ENCODE peak calls at places on chromosomes 5 and 9, in six cellular contexts. B is T-helper 2 cell, W is GM03348, D is natural killer cell, N is choroid plexus epithelial cell, E is NCI-H187 treated with DMSO at 0.1 percent for 48 hours. G is an unnamed sample.

GRCh38 chr5:95841914-95842812 is 19.6 kb upstream of the GLRX start:
- DNase-seq in E (no peak), N (peak), D (no peak), W (peak), B (no peak), G (peak)

GRCh38 chr5:143557061-143557818 is 153.8 kb upstream of the NR3C1 start:
- DNase-seq in W (peak), D (no peak), E (no peak), N (peak), B (no peak), G (peak)

GRCh38 chr9:97985058-97985861 is 2.1 kb downstream of the ANP32B start:
- DNase-seq in D (no peak), N (peak), B (peak), W (no peak), E (no peak), G (peak)

GRCh38 chr5:156529902-156530301 is 202.9 kb downstream of the SGCD start:
- DNase-seq in B (no peak), E (no peak), W (peak), D (no peak), N (no peak), G (no peak)

GRCh38 chr9:17075758-17076485 is 58.9 kb upstream of the CNTLN start:
- DNase-seq in N (no peak), D (no peak), B (no peak), W (no peak), E (peak), G (no peak)

GRCh38 chr5:14628346-14628745 is 36.2 kb upstream of the OTULIN start:
- DNase-seq in B (no peak), E (no peak), W (peak), D (no peak), N (peak), G (peak)

GRCh38 chr5:13516195-13516594 is 428.3 kb downstream of the DNAH5 start:
- DNase-seq in W (no peak), E (no peak), B (no peak), N (no peak), D (no peak), G (no peak)

GRCh38 chr9:107176701-107177100 is 106.4 kb upstream of the RAD23B start:
- DNase-seq in B (no peak), E (no peak), W (peak), N (no peak), D (no peak), G (peak)

GRCh38 chr5:180688326-180689070 is 39.1 kb upstream of the FLT4 start:
- DNase-seq in D (no peak), N (no peak), W (no peak), E (no peak), B (no peak), G (no peak)

GRCh38 chr5:98927988-98928801 is 612 bp downstream of the CHD1 start:
- DNase-seq in D (no peak), N (peak), E (no peak), B (no peak), W (peak), G (peak)

GRCh38 chr5:39447968-39448367 is 23.2 kb upstream of the DAB2 start:
- DNase-seq in E (no peak), B (no peak), W (no peak), N (no peak), D (no peak), G (peak)

GRCh38 chr5:3417376-3417943 is 178.2 kb upstream of the IRX1 start:
- DNase-seq in N (no peak), W (no peak), E (no peak), B (no peak), D (no peak), G (no peak)

GRCh38 chr9:106829666-106830408 is 33.1 kb upstream of the ZNF462 start:
- DNase-seq in D (no peak), W (no peak), E (no peak), N (no peak), B (no peak), G (no peak)

GRCh38 chr5:127206320-127207113 is 84.1 kb upstream of the MEGF10 start:
- DNase-seq in E (no peak), W (peak), N (peak), D (no peak), B (no peak), G (peak)

GRCh38 chr5:56494300-56494704 is 261.2 kb upstream of the ANKRD55 start:
- DNase-seq in N (peak), D (no peak), B (no peak), E (no peak), W (no peak), G (peak)

GRCh38 chr9:113715086-113715485 is 161.0 kb upstream of the ZNF618 start:
- DNase-seq in B (no peak), E (no peak), N (peak), D (no peak), W (peak), G (no peak)

GRCh38 chr5:172533399-172534228 is 79.3 kb upstream of the SH3PXD2B start:
- DNase-seq in E (no peak), B (no peak), D (no peak), W (peak), N (no peak), G (no peak)

GRCh38 chr5:149265559-149265958 is 6.1 kb upstream of the AFAP1L1 start:
- DNase-seq in N (peak), D (no peak), W (peak), B (no peak), E (no peak), G (peak)

GRCh38 chr5:142426129-142426641 is 101.4 kb upstream of the SPRY4 start:
- DNase-seq in D (peak), W (peak), N (peak), B (peak), E (no peak), G (no peak)

GRCh38 chr5:73678807-73679206 is 52.8 kb downstream of the ARHGEF28 start:
- DNase-seq in D (no peak), W (no peak), E (no peak), B (no peak), N (no peak), G (no peak)

GRCh38 chr5:74519161-74519571 is 121.4 kb downstream of the ENC1 start:
- DNase-seq in E (no peak), D (no peak), B (no peak), W (no peak), N (no peak), G (no peak)

GRCh38 chr9:137159105-137160053 is 10.5 kb downstream of the LRRC26 start:
- DNase-seq in E (no peak), B (no peak), N (no peak), W (no peak), D (no peak), G (no peak)

GRCh38 chr5:170603101-170603500 is 99.3 kb downstream of the KCNIP1 start:
- DNase-seq in B (no peak), E (no peak), D (no peak), W (no peak), N (no peak), G (no peak)

GRCh38 chr9:126363847-126364671 is 37.4 kb downstream of the MVB12B start:
- DNase-seq in D (no peak), N (no peak), E (no peak), W (no peak), B (no peak), G (peak)

GRCh38 chr5:1121891-1122290 is 10.0 kb upstream of the SLC12A7 start:
- DNase-seq in D (no peak), N (no peak), E (no peak), B (no peak), W (no peak), G (no peak)

GRCh38 chr9:3136999-3137675 is 293.2 kb upstream of the PUM3 start:
- DNase-seq in W (peak), D (no peak), B (no peak), E (no peak), N (no peak), G (no peak)

GRCh38 chr9:133731876-133732321 is 6.3 kb downstream of the SARDH start:
- DNase-seq in N (peak), B (no peak), W (peak), D (no peak), E (peak), G (peak)

GRCh38 chr9:37949576-37949975 is 45.6 kb upstream of the SLC25A51 start:
- DNase-seq in N (no peak), W (peak), E (no peak), B (no peak), D (no peak), G (no peak)

GRCh38 chr9:119959846-119960545 is 590.8 kb upstream of the BRINP1 start:
- DNase-seq in N (no peak), W (peak), E (no peak), B (no peak), D (no peak), G (no peak)

GRCh38 chr9:86099695-86100364 is 472 bp upstream of the GOLM1 start:
- DNase-seq in N (peak), E (no peak), W (peak), D (peak), B (no peak), G (peak)

GRCh38 chr5:88396635-88397285 is 128.1 kb upstream of the TMEM161B start:
- DNase-seq in B (no peak), E (no peak), W (no peak), N (no peak), D (no peak), G (no peak)

GRCh38 chr5:112163435-112163834 is 255.6 kb downstream of the EPB41L4A start:
- DNase-seq in N (no peak), W (no peak), E (no peak), B (no peak), D (no peak), G (no peak)

GRCh38 chr9:89496645-89497044 is 1.3 kb downstream of the SEMA4D start:
- DNase-seq in W (no peak), D (peak), N (no peak), E (no peak), B (no peak), G (no peak)

GRCh38 chr9:89425921-89426388 is 72.0 kb downstream of the SEMA4D start:
- DNase-seq in N (no peak), W (no peak), D (no peak), E (no peak), B (no peak), G (no peak)

GRCh38 chr5:166341708-166342329 is 1949.6 kb upstream of the WWC1 start:
- DNase-seq in W (no peak), E (no peak), D (no peak), B (no peak), N (no peak), G (no peak)

G was measured in cardiac fibroblast.